ENCODE peak calls at places on chromosomes 3 and 15, in five cellular contexts. I, U, J, Y and T are unnamed samples.

GRCh38 chr3:101861212-101861977 is 12.1 kb downstream of the NFKBIZ start:
- DNase-seq in I (no peak), U (no peak), J (no peak), Y (no peak), T (no peak)

GRCh38 chr3:57158813-57159678 is 6.1 kb downstream of the IL17RD start:
- DNase-seq in I (no peak), U (no peak), J (no peak), Y (no peak), T (no peak)

GRCh38 chr3:32373844-32374243 is 17.8 kb upstream of the CMTM7 start:
- DNase-seq in I (no peak), U (no peak), J (no peak), Y (no peak), T (no peak)

GRCh38 chr15:77784361-77785292 is 151.9 kb upstream of the LINGO1 start:
- DNase-seq in I (no peak), U (no peak), J (no peak), Y (no peak), T (no peak)

GRCh38 chr3:11554666-11555065 is 89.0 kb downstream of the VGLL4 start:
- DNase-seq in I (no peak), U (no peak), J (no peak), Y (peak), T (no peak)

GRCh38 chr15:62099171-62099601 is 32.4 kb downstream of the C2CD4A start:
- DNase-seq in I (no peak), U (peak), J (no peak), Y (no peak), T (no peak)

GRCh38 chr3:136512391-136512790 is 239.8 kb downstream of the STAG1 start:
- DNase-seq in I (no peak), U (no peak), J (no peak), Y (no peak), T (peak)

GRCh38 chr3:44280631-44281030 is 38.9 kb downstream of the TOPAZ1 start:
- DNase-seq in I (no peak), U (no peak), J (no peak), Y (no peak), T (no peak)

GRCh38 chr3:152126260-152126659 is 142.5 kb upstream of the MBNL1 start:
- DNase-seq in I (no peak), U (no peak), J (no peak), Y (no peak), T (no peak)

GRCh38 chr15:64791401-64791800 is 16.0 kb upstream of the RBPMS2 start:
- DNase-seq in I (no peak), U (no peak), J (no peak), Y (no peak), T (no peak)

GRCh38 chr3:193593666-193594025 is 638 bp downstream of the OPA1 start:
- DNase-seq in I (no peak), U (no peak), J (no peak), Y (no peak), T (no peak)

GRCh38 chr3:128170866-128171516 is 17.7 kb downstream of the EEFSEC start:
- DNase-seq in I (peak), U (peak), J (peak), Y (peak), T (peak)

GRCh38 chr3:149373235-149374125 is 4.0 kb downstream of the TM4SF1 start:
- DNase-seq in I (no peak), U (peak), J (no peak), Y (no peak), T (peak)

GRCh38 chr3:11764931-11765363 is 81.7 kb downstream of the TAMM41 start:
- DNase-seq in I (no peak), U (peak), J (no peak), Y (no peak), T (peak)

GRCh38 chr3:120349819-120350125 is 618 bp upstream of the LRRC58 start:
- DNase-seq in I (no peak), U (no peak), J (no peak), Y (no peak), T (no peak)

GRCh38 chr15:63449711-63450110 is 54.7 kb upstream of the USP3 start:
- DNase-seq in I (no peak), U (no peak), J (peak), Y (no peak), T (no peak)

GRCh38 chr15:29050870-29051269 is 165.1 kb downstream of the APBA2 start:
- DNase-seq in I (no peak), U (no peak), J (no peak), Y (no peak), T (no peak)

GRCh38 chr3:197007296-197007940 is 22.2 kb downstream of the MELTF start:
- DNase-seq in I (peak), U (no peak), J (peak), Y (peak), T (no peak)

GRCh38 chr3:97201814-97202213 is 387.4 kb downstream of the EPHA6 start:
- DNase-seq in I (no peak), U (no peak), J (no peak), Y (no peak), T (no peak)

GRCh38 chr15:101187820-101188516 is 63.9 kb downstream of the CHSY1 start:
- DNase-seq in I (no peak), U (no peak), J (no peak), Y (no peak), T (peak)

GRCh38 chr3:195522254-195523023 is 20.7 kb downstream of the PPP1R2 start:
- DNase-seq in I (no peak), U (peak), J (no peak), Y (no peak), T (no peak)

GRCh38 chr15:85168642-85169173 is 187.1 kb downstream of the PDE8A start:
- DNase-seq in I (no peak), U (peak), J (peak), Y (no peak), T (no peak)

GRCh38 chr3:65178703-65179102 is 490.9 kb upstream of the ADAMTS9 start:
- DNase-seq in I (no peak), U (no peak), J (no peak), Y (no peak), T (no peak)

GRCh38 chr15:80061581-80061980 is 2.1 kb downstream of the ZFAND6 start:
- DNase-seq in I (no peak), U (peak), J (no peak), Y (no peak), T (no peak)

GRCh38 chr3:152793969-152794368 is 41.0 kb upstream of the P2RY1 start:
- DNase-seq in I (no peak), U (no peak), J (no peak), Y (no peak), T (no peak)

GRCh38 chr3:37668431-37668830 is 193.2 kb upstream of the CTDSPL start:
- DNase-seq in I (no peak), U (no peak), J (no peak), Y (no peak), T (no peak)

GRCh38 chr3:34351857-34352545 is 553.6 kb downstream of the PDCD6IP start:
- DNase-seq in I (no peak), U (no peak), J (no peak), Y (no peak), T (no peak)

GRCh38 chr3:4741106-4741403 is 238.2 kb upstream of the BHLHE40 start:
- DNase-seq in I (no peak), U (no peak), J (no peak), Y (no peak), T (no peak)

GRCh38 chr3:123757281-123757940 is 126.7 kb downstream of the MYLK start:
- DNase-seq in I (peak), U (peak), J (no peak), Y (no peak), T (no peak)

GRCh38 chr15:101151286-101151685 is 100.6 kb downstream of the CHSY1 start:
- DNase-seq in I (no peak), U (no peak), J (no peak), Y (no peak), T (no peak)

GRCh38 chr15:49215768-49216739 is 46.0 kb downstream of the GALK2 start:
- DNase-seq in I (no peak), U (no peak), J (no peak), Y (peak), T (no peak)

GRCh38 chr3:125085166-125085565 is 29.4 kb upstream of the HEG1 start:
- DNase-seq in I (no peak), U (no peak), J (no peak), Y (no peak), T (no peak)

GRCh38 chr15:82393671-82394070 is 35.9 kb upstream of the GOLGA6L9 start:
- DNase-seq in I (no peak), U (no peak), J (no peak), Y (no peak), T (peak)

GRCh38 chr15:70492240-70493177 is 270.8 kb downstream of the UACA start:
- DNase-seq in I (peak), U (peak), J (no peak), Y (peak), T (peak)
- TF ChIP-seq CTCF in I (no peak), U (no peak), J (no peak), Y (no peak), T (no peak)

DNA sequence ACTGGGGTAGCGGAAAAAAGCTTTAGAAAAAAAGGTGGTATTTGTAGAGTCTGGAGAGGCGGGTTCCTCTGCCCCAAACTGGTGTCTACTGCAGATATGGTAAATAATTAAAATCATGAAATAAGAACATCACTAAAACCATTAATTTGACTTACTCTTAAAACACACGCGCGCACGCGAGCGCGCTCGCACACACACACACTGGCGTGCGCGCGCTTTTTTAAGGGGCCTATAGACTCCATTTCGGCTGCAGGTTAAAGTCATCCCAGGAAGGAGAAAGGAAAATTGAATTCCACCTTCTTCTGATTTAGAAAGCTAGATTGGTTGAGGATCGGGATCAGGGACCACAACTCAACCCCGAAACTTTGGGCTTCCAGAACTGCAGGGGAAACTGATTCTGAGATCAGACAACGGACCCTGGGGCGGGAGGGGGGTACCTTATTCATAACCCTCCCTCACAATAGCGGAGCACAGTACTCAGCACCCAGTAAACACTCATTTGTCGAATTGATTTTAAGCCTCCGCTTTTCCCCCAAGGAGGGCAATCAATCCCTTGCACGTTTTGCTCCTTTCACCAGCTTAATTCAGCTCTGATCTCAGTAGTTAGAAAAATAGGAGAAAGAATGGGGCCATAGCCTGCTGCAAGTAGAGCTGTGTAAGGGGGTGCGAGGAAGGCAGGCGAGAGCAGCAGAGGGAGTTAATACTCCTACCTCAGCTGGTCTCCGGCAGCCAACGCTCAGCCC is 510 bp upstream of the LRRC3B start:
- DNase-seq in I (no peak), U (no peak), J (no peak), Y (no peak), T (no peak)
- H3K4me3 ChIP-seq in I (peak), U (no peak), J (no peak), Y (no peak), T (no peak)

GRCh38 chr3:185976977-185977678 is 39.3 kb upstream of the TRA2B start:
- DNase-seq in I (peak), U (peak), J (peak), Y (peak), T (no peak)
- TF ChIP-seq CTCF in I (peak), U (peak), J (peak), Y (peak), T (peak)

GRCh38 chr3:69182588-69183299 is 60.3 kb upstream of the LMOD3 start:
- DNase-seq in I (no peak), U (no peak), J (no peak), Y (no peak), T (peak)

GRCh38 chr3:69179740-69180372 is 57.5 kb upstream of the LMOD3 start:
- DNase-seq in I (no peak), U (no peak), J (no peak), Y (no peak), T (no peak)

GRCh38 chr3:69178838-69179739 is 56.7 kb upstream of the LMOD3 start:
- DNase-seq in I (no peak), U (peak), J (no peak), Y (no peak), T (no peak)

GRCh38 chr3:69180869-69181591 is 58.6 kb upstream of the LMOD3 start:
- DNase-seq in I (no peak), U (no peak), J (no peak), Y (no peak), T (no peak)

GRCh38 chr3:69181592-69182211 is 59.3 kb upstream of the LMOD3 start:
- DNase-seq in I (no peak), U (peak), J (no peak), Y (no peak), T (no peak)
- H3K4me3 ChIP-seq in I (no peak), U (no peak), J (no peak), Y (no peak), T (no peak)

GRCh38 chr3:39180546-39181346 is 11.6 kb downstream of the XIRP1 start:
- DNase-seq in I (peak), U (peak), J (peak), Y (peak), T (no peak)
- TF ChIP-seq CTCF in I (peak), U (no peak), J (no peak), Y (no peak), T (peak)